ENCODE peak calls at places on chromosomes 3 and 15, in six cellular contexts. Y is H54, X is adrenal gland, P is GM12891, O is heart left ventricle, Q is sigmoid colon. D is an unnamed sample.
A peak's percentile ranks its signal among the peaks of the same experiment; 100 is the strongest.

GRCh38 chr15:39265261-39265660 is 315.6 kb upstream of the THBS1 start:
- DNase-seq in O (no peak), Y (no peak), Q (no peak), P (no peak), X (no peak), D (no peak)

GRCh38 chr3:25861566-25861965 is 71.7 kb downstream of the OXSM start:
- DNase-seq in Y (no peak), P (no peak), Q (no peak), O (no peak), X (no peak), D (no peak)

GRCh38 chr15:70703483-70703882 is 59.9 kb downstream of the UACA start:
- DNase-seq in Q (no peak), P (no peak), Y (no peak), O (no peak), X (no peak), D (no peak)

GRCh38 chr3:123657578-123657977 is 72.7 kb upstream of the HACD2 start:
- DNase-seq in Y (no peak), Q (no peak), O (no peak), X (no peak), P (no peak), D (no peak)

GRCh38 chr15:31485911-31486461 is 159.4 kb downstream of the KLF13 start:
- DNase-seq in X (peak; percentile 16), O (no peak), Y (no peak), Q (no peak), P (no peak), D (no peak)

GRCh38 chr3:184335661-184336483 is 1.5 kb upstream of the FAM131A start:
- DNase-seq in P (peak; percentile 90), O (peak; percentile 87), X (peak; percentile 89), Q (peak; percentile 94), Y (peak; percentile 80), D (peak; percentile 95)

GRCh38 chr3:131708216-131708615 is 205.4 kb upstream of the MRPL3 start:
- DNase-seq in O (no peak), X (no peak), Q (no peak), P (no peak), Y (no peak), D (no peak)

GRCh38 chr3:61936344-61936937 is 375.1 kb downstream of the PTPRG start:
- DNase-seq in Q (no peak), X (peak; percentile 50), P (no peak), O (no peak), Y (peak; percentile 7), D (peak; percentile 3)

GRCh38 chr3:76107935-76108570 is 322.7 kb upstream of the ZNF717 start:
- DNase-seq in Y (peak; percentile 5), X (no peak), Q (no peak), O (no peak), P (no peak), D (peak; percentile 7)

GRCh38 chr15:31387483-31388118 is 61.0 kb downstream of the KLF13 start:
- DNase-seq in Y (no peak), Q (peak; percentile 87), O (peak; percentile 82), X (peak; percentile 73), P (no peak), D (peak; percentile 21)

GRCh38 chr3:195236076-195236798 is 34.7 kb downstream of the XXYLT1 start:
- DNase-seq in X (peak; percentile 11), Q (peak; percentile 61), P (no peak), Y (no peak), O (no peak), D (no peak)

GRCh38 chr15:69857246-69857645 is 240.5 kb downstream of the TLE3 start:
- DNase-seq in Q (no peak), Y (no peak), P (no peak), O (no peak), X (no peak), D (no peak)

GRCh38 chr15:74245342-74245931 is 9.3 kb downstream of the CCDC33 start:
- DNase-seq in X (peak; percentile 27), Q (no peak), O (no peak), Y (no peak), P (no peak), D (peak; percentile 12)

GRCh38 chr3:31409389-31409788 is 123.3 kb upstream of the STT3B start:
- DNase-seq in P (no peak), Q (no peak), Y (no peak), O (no peak), X (no peak), D (no peak)

GRCh38 chr15:54854667-54855066 is 342.1 kb downstream of the RSL24D1 start:
- DNase-seq in P (no peak), O (no peak), Q (no peak), X (no peak), Y (no peak), D (no peak)

GRCh38 chr15:90058308-90058707 is 44.0 kb downstream of the IDH2 start:
- DNase-seq in Y (no peak), O (no peak), X (no peak), Q (no peak), P (no peak), D (no peak)

GRCh38 chr3:76585794-76586392 is 454.0 kb upstream of the ROBO2 start:
- DNase-seq in Q (no peak), P (no peak), X (no peak), O (no peak), Y (no peak), D (no peak)

GRCh38 chr15:62832231-62832630 is 210.3 kb upstream of the TPM1 start:
- DNase-seq in O (no peak), Y (no peak), X (no peak), Q (no peak), P (no peak), D (no peak)

GRCh38 chr3:197407053-197407452 is 108.6 kb upstream of the DLG1 start:
- DNase-seq in Q (no peak), O (no peak), P (no peak), X (no peak), Y (no peak), D (no peak)

GRCh38 chr15:44092221-44092620 is 102.8 kb downstream of the FRMD5 start:
- DNase-seq in X (no peak), O (no peak), Y (no peak), Q (no peak), P (no peak), D (no peak)

GRCh38 chr3:115937054-115937453 is 313.7 kb downstream of the GAP43 start:
- DNase-seq in Y (no peak), Q (no peak), P (no peak), X (no peak), O (no peak), D (no peak)

GRCh38 chr3:197024881-197025735 is 4.5 kb downstream of the MELTF start:
- DNase-seq in X (peak; percentile 17), O (no peak), Q (no peak), Y (no peak), P (no peak), D (no peak)

GRCh38 chr3:197736010-197736490 is 654 bp downstream of the RUBCN start:
- DNase-seq in Y (peak; percentile 46), Q (no peak), X (no peak), P (no peak), O (peak; percentile 39), D (peak; percentile 58)

GRCh38 chr15:81940467-81941451 is 105.1 kb downstream of the MEX3B start:
- DNase-seq in P (no peak), Q (no peak), X (no peak), Y (no peak), O (no peak), D (peak; percentile 21)

GRCh38 chr3:131903988-131904415 is 130.8 kb downstream of the CPNE4 start:
- DNase-seq in Q (no peak), O (no peak), Y (peak; percentile 23), X (peak; percentile 20), P (no peak), D (no peak)

GRCh38 chr3:45635475-45636256 is 41.1 kb downstream of the LIMD1 start:
- DNase-seq in O (no peak), Q (no peak), P (no peak), Y (peak; percentile 56), X (peak; percentile 59), D (no peak)

GRCh38 chr3:4772171-4772804 is 206.9 kb upstream of the BHLHE40 start:
- DNase-seq in X (peak; percentile 93), Y (peak; percentile 18), Q (peak; percentile 93), O (peak; percentile 86), P (no peak), D (peak; percentile 10)

GRCh38 chr3:169822540-169822939 is 9.8 kb upstream of the LRRC34 start:
- DNase-seq in Q (no peak), X (no peak), P (no peak), Y (no peak), O (no peak), D (no peak)

GRCh38 chr3:168876346-168877035 is 780.8 kb upstream of the GOLIM4 start:
- DNase-seq in Q (no peak), P (no peak), X (no peak), O (peak; percentile 38), Y (no peak), D (no peak)

GRCh38 chr3:160185711-160186110 is 39.5 kb upstream of the C3orf80 start:
- DNase-seq in X (no peak), Y (no peak), O (no peak), Q (no peak), P (no peak), D (no peak)

GRCh38 chr3:67788396-67788795 is 134.0 kb upstream of the SUCLG2 start:
- DNase-seq in Y (no peak), X (no peak), Q (no peak), P (no peak), O (no peak), D (no peak)

GRCh38 chr3:63655519-63655918 is 3.0 kb downstream of the SNTN start:
- DNase-seq in Y (no peak), O (no peak), X (no peak), Q (no peak), P (no peak), D (no peak)

GRCh38 chr15:75062706-75063105 is 39.3 kb downstream of the PPCDC start:
- DNase-seq in Y (no peak), O (no peak), Q (no peak), P (no peak), X (no peak), D (no peak)

GRCh38 chr3:12556723-12557471 is at the start of gene MKRN2:
- DNase-seq in X (peak; percentile 89), O (peak; percentile 89), Y (peak; percentile 80), P (peak; percentile 76), Q (peak; percentile 93), D (peak; percentile 93)
- TF ChIP-seq POLR2A in X (peak; percentile 93), O (peak; percentile 98), Y (peak; percentile 99), P (peak; percentile 92), Q (peak; percentile 92), D (peak; percentile 97)

GRCh38 chr3:172057059-172057458 is 17.7 kb downstream of the FNDC3B start:
- DNase-seq in O (no peak), Q (no peak), X (no peak), Y (no peak), P (no peak), D (no peak)
- TF ChIP-seq POLR2A in O (no peak), Q (no peak), X (no peak), Y (no peak), P (no peak), D (no peak)

DNA sequence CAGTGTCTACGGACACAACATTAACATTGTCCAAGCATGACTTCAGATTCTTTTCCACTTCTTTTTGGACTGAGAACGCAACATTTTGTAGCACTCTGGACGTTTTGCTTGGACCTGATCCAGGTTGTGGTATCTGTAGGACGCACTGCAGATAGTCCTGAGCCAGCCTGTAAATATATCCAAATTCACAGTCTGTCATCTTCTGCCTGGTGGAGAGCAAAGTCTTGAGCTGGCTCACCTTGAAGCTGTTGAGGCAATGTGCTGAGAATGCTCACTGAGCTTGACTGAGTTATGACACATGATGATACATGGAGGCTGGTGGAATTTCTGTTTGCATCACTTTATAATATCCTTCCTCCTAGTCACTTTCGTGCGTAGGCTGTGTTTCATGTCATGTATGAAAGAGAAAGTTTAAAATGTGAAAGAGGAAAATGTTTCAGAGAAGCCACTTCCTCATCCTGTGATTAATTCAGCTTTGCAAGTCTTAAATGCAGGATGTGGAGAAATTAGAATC is at the start of gene BCL2A1:
- DNase-seq in X (peak; percentile 33), P (no peak), O (no peak), Y (peak; percentile 11), Q (no peak), D (no peak)
- TF ChIP-seq POLR2A in X (no peak), P (peak; percentile 100), O (no peak), Y (no peak), Q (no peak), D (no peak)

GRCh38 chr3:178676942-178677606 is 140.8 kb downstream of the KCNMB2 start:
- DNase-seq in Y (no peak), P (no peak), Q (no peak), O (no peak), X (no peak), D (no peak)
- TF ChIP-seq POLR2A in Y (no peak), P (no peak), Q (no peak), O (no peak), X (no peak), D (no peak)

D was measured in erythroblast.